ENCODE peak calls at places on chromosomes 6 and 20, in six cellular contexts. Q, H, T, U, F and B are unnamed samples.
A peak's percentile ranks its signal among the peaks of the same experiment; 100 is the strongest.

GRCh38 chr6:82337688-82338257 is 25.8 kb upstream of the TPBG start:
- DNase-seq in U (peak; percentile 13), Q (no peak), H (no peak), T (no peak), F (no peak), B (peak; percentile 11)

GRCh38 chr6:117409420-117409819 is 16.3 kb downstream of the ROS1 start:
- DNase-seq in U (no peak), H (no peak), F (no peak), Q (no peak), T (no peak), B (no peak)

GRCh38 chr6:112560651-112561050 is 213.5 kb downstream of the RFPL4B start:
- DNase-seq in U (no peak), F (no peak), Q (no peak), H (no peak), T (no peak), B (no peak)

GRCh38 chr6:41200296-41200900 is 551 bp downstream of the TREML2 start:
- DNase-seq in T (no peak), U (no peak), H (peak; percentile 90), Q (no peak), F (no peak), B (no peak)

GRCh38 chr6:7919871-7920270 is 9.3 kb upstream of the TXNDC5 start:
- DNase-seq in Q (no peak), H (no peak), U (peak; percentile 60), T (no peak), F (no peak), B (no peak)

GRCh38 chr6:115983998-115984397 is 76.7 kb downstream of the FRK start:
- DNase-seq in U (no peak), T (no peak), F (no peak), Q (no peak), H (no peak), B (no peak)

GRCh38 chr6:40894962-40895799 is 143.8 kb downstream of the UNC5CL start:
- DNase-seq in H (no peak), Q (peak; percentile 69), T (no peak), U (peak; percentile 40), F (peak; percentile 25), B (peak; percentile 13)

GRCh38 chr6:1686117-1687098 is 76.7 kb downstream of the FOXC1 start:
- DNase-seq in T (peak; percentile 28), H (no peak), Q (no peak), F (no peak), U (no peak), B (peak; percentile 29)

GRCh38 chr6:153170511-153170910 is 39.4 kb upstream of the RGS17 start:
- DNase-seq in T (no peak), Q (no peak), H (no peak), F (no peak), U (peak; percentile 55), B (no peak)
- H3K27ac ChIP-seq in T (no peak overlapping the region), Q (no peak overlapping the region), H (no peak overlapping the region), F (no peak overlapping the region), U (no peak overlapping the region), B (no peak overlapping the region)

DNA sequence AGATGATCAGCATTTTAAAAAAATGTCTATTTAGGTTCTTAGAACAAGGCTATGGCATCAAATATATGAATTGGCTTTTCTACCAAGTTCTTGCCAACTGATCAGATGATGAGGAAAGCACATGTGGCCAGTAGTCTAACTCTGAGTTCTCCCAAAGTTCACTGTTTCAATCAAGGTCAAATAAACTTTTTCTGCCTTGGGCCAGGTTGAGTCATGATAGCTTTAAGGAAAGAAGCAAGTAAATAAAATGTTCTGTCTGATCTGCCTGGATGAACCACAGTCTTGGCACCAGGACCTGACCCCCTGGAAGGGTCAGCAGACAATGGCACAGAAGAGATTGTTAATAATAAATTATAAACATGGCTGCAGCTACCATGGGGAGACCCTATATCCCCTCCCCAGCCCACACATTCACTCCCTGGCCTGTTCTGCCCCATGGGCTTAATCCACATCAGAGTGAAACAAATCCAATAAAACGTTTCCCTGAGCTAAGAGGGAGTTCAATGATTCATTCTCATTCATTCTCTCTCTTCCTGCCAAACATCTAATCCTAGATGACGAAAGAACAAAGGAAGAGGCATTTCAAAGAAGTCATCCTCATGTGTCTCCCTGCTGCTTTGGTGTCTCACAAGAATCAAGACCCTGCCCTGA is 661.6 kb downstream of the DHX35 start:
- DNase-seq in H (no peak), F (no peak), Q (no peak), T (no peak), U (no peak), B (no peak)
- TF ChIP-seq POLR2AphosphoS5 in H (no peak), F (no peak), Q (no peak), T (no peak), U (no peak), B (no peak)

GRCh38 chr6:110355727-110356126 is 2.4 kb downstream of the METTL24 start:
- DNase-seq in H (no peak), Q (no peak), F (no peak), T (no peak), U (no peak), B (no peak)
- H3K27ac ChIP-seq in H (no peak overlapping the region), Q (peak overlapping the region; percentile 97), F (no peak overlapping the region), T (no peak overlapping the region), U (no peak overlapping the region), B (no peak overlapping the region)

DNA sequence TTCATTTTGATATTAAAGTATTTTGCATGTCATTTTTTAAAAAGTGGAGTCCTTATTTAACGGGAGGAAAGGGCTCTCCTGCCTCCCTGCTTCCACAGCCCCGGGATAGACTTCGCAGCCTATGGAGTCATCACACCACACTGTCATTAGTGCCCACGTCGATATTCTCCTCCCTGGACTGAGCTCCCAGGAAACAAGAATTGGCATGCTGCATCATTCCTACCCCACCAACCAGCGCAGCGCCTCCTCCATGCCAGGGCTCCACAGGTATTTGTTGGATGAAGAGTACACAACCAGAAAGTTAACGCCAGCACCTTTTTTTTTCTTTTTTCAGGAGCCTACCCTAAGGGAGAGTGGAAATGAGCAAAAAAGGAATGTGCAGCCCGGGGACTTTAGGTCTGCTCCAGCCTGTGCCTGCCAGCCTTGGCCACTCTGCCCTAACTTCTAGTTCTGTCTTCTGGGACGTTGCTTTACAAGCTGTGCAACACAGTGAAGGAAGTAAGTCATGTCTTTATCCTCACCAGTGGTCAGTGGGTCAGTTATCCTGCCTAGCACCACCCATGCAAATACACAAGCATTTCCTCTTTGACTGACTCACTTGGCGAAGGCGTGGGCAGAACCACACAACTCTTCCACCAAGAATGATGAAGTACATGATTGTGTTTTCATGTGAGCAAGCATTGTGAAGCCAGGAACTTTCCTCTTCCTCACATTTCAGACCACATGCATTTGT is 180.7 kb upstream of the UST start:
- DNase-seq in U (peak; percentile 13), H (no peak), T (no peak), F (no peak), Q (no peak), B (no peak)
- TF ChIP-seq POLR2AphosphoS5 in U (no peak), H (no peak), T (no peak), F (no peak), Q (no peak), B (no peak)

GRCh38 chr20:36548704-36549627 is 7.6 kb downstream of the MYL9 start:
- DNase-seq in H (peak; percentile 54), Q (peak; percentile 72), T (no peak), U (no peak), F (no peak), B (no peak)

GRCh38 chr20:36549942-36550796 is 8.8 kb downstream of the MYL9 start:
- DNase-seq in Q (peak; percentile 78), T (no peak), H (peak; percentile 51), F (no peak), U (no peak), B (no peak)

GRCh38 chr20:36548006-36548315 is 6.6 kb downstream of the MYL9 start:
- DNase-seq in H (peak; percentile 59), U (no peak), Q (peak; percentile 74), T (no peak), F (no peak), B (no peak)

GRCh38 chr20:36549628-36549941 is 8.3 kb downstream of the MYL9 start:
- DNase-seq in F (no peak), Q (no peak), U (no peak), H (no peak), T (no peak), B (no peak)

DNA sequence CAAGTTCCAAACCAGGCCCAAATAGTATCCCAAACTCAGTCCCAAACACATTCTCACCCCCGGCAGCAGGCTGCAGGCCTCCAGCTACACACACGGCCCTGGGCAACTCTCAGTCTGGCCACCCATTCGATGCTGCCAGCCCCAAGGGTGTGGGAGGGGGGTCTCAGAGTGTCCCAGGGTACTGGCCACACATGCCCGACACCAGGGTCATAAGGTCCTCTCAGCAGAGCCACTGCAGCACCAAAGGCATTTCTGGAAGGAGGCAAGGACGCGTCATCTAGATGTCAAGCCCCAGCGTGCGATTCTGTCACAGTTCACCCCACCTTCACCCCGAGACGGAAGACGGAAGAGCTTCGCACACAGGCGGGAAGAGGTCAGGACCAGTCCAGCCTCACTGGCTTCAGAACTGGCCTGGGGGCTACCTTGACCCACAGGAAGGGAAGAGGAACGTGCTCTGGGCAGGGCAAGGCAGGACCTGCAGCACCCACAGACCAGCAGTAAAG is 9.5 kb downstream of the MYL9 start:
- DNase-seq in F (no peak), Q (peak; percentile 87), H (peak; percentile 64), T (no peak), U (no peak), B (no peak)
- H3K27ac ChIP-seq in F (peak overlapping the region; percentile 48), Q (peak overlapping the region; percentile 99), H (no peak overlapping the region), T (no peak overlapping the region), U (no peak overlapping the region), B (no peak overlapping the region)

GRCh38 chr6:106516629-106517028 is 112.7 kb downstream of the RTN4IP1 start:
- DNase-seq in U (no peak), Q (no peak), T (no peak), H (no peak), F (no peak), B (no peak)

GRCh38 chr6:106512958-106513480 is 116.3 kb downstream of the RTN4IP1 start:
- DNase-seq in F (no peak), H (no peak), Q (no peak), U (no peak), T (no peak), B (peak; percentile 21)

GRCh38 chr6:106513813-106514212 is 115.5 kb downstream of the RTN4IP1 start:
- DNase-seq in Q (no peak), F (no peak), U (no peak), T (no peak), H (no peak), B (no peak)

GRCh38 chr6:106512048-106512957 is 117.0 kb downstream of the RTN4IP1 start:
- DNase-seq in Q (peak; percentile 82), F (peak; percentile 94), U (no peak), H (peak; percentile 98), T (no peak), B (peak; percentile 56)

DNA sequence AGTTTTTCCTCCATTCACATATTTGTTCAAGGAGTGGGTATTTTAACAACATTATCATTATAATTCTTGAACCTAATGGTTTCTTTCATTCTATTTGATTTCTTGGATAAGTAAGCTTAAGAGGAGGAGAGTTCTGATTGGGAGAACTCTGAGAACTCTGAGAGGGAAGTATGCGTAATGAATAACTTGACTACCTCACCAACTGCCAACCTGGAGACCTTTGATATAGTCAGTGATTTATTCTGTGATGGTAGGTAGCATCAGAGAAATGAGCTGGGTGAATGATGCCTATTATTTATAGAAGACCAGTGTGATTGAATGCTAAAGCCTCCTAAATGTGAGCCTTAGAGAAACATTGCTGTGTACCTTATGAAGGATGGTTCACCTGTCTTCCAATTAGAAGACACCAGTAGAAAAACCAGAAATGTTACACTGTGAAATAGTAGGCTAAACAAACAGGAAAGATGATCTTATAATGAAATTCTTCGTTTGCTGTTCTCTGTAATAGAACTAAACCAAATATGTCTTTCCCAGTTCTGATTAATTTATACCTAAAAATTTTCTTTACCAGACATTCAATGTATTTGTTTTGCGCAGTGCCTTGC is 114.9 kb downstream of the RTN4IP1 start:
- DNase-seq in T (no peak), H (no peak), Q (no peak), U (no peak), F (no peak), B (no peak)
- TF ChIP-seq POLR2AphosphoS5 in T (no peak), H (no peak), Q (no peak), U (no peak), F (no peak), B (peak; percentile 55)

GRCh38 chr6:166744654-166745134 is 117.6 kb upstream of the RPS6KA2 start:
- DNase-seq in U (no peak), H (no peak), F (no peak), T (no peak), Q (no peak), B (no peak)
- H3K27ac ChIP-seq in U (no peak overlapping the region), H (no peak overlapping the region), F (no peak overlapping the region), T (no peak overlapping the region), Q (peak overlapping the region; percentile 72), B (no peak overlapping the region)